ENCODE peak calls at places on chromosomes 13 and 19, in six cellular contexts. S is OCI-M1; C is EL; V is astrocyte of the hippocampus; N is stimulated activated CD4-positive, alpha-beta T cell treated with anti-CD3 and anti-CD28 coated beads, Interleukin-2, amount 100 ng/mL, for 24 hours; L is left cardiac atrium. R is an unnamed sample.
A peak's percentile ranks its signal among the peaks of the same experiment; 100 is the strongest.

GRCh38 chr19:16367269-16367683 is 42.6 kb downstream of the KLF2 start:
- DNase-seq in V (no peak), C (no peak), L (no peak), S (peak; percentile 12), N (peak; percentile 39), R (peak; percentile 47)

GRCh38 chr19:55676384-55676783 is 1.4 kb downstream of the EPN1 start:
- DNase-seq in C (peak; percentile 16), S (peak; percentile 35), V (no peak), N (no peak), L (peak; percentile 61), R (no peak)

GRCh38 chr13:28333204-28333900 is 161.6 kb downstream of the FLT1 start:
- DNase-seq in V (no peak), L (no peak), C (no peak), S (no peak), N (no peak), R (no peak)

GRCh38 chr13:77751513-77752456 is 54.3 kb downstream of the SLAIN1 start:
- DNase-seq in L (no peak), N (peak; percentile 24), V (peak; percentile 75), C (peak; percentile 18), S (peak; percentile 84), R (no peak)

GRCh38 chr19:48501961-48502719 is 9.5 kb downstream of the LMTK3 start:
- DNase-seq in S (peak; percentile 98), L (peak; percentile 69), V (no peak), N (peak; percentile 72), C (peak; percentile 54), R (no peak)

GRCh38 chr19:40805258-40805868 is 6.4 kb downstream of the EGLN2 start:
- DNase-seq in N (no peak), V (no peak), L (peak; percentile 53), S (no peak), C (no peak), R (no peak)

GRCh38 chr13:38628554-38628953 is 58.3 kb upstream of the FREM2 start:
- DNase-seq in V (peak; percentile 10), S (peak; percentile 32), C (no peak), N (no peak), L (no peak), R (no peak)

GRCh38 chr13:30696278-30697176 is 38.8 kb upstream of the ALOX5AP start:
- DNase-seq in V (peak; percentile 29), C (peak; percentile 52), N (peak; percentile 11), S (no peak), L (peak; percentile 45), R (peak; percentile 69)

GRCh38 chr19:16946951-16947940 is 58.4 kb downstream of the F2RL3 start:
- DNase-seq in V (no peak), S (no peak), C (no peak), L (no peak), N (no peak), R (no peak)

GRCh38 chr19:4342421-4343055 is 824 bp upstream of the MPND start:
- DNase-seq in C (peak; percentile 100), L (peak; percentile 97), N (peak; percentile 89), S (peak; percentile 98), V (peak; percentile 100), R (peak; percentile 96)

GRCh38 chr13:74243637-74244526 is 109.7 kb upstream of the KLF12 start:
- DNase-seq in N (no peak), C (peak; percentile 91), V (peak; percentile 35), L (no peak), S (no peak), R (no peak)

GRCh38 chr13:40552895-40553294 is 113.5 kb downstream of the FOXO1 start:
- DNase-seq in C (no peak), V (no peak), N (no peak), L (no peak), S (no peak), R (no peak)

GRCh38 chr13:55199132-55199531 is 1941.6 kb upstream of the PRR20A start:
- DNase-seq in L (no peak), C (no peak), S (peak; percentile 37), N (no peak), V (no peak), R (no peak)

GRCh38 chr19:51621178-51621577 is 9.0 kb downstream of the SIGLEC5 start:
- DNase-seq in L (no peak), V (no peak), N (no peak), S (peak; percentile 62), C (no peak), R (no peak)

GRCh38 chr13:75670496-75670895 is 34.4 kb downstream of the LMO7 start:
- DNase-seq in V (no peak), L (no peak), S (no peak), C (peak; percentile 67), N (no peak), R (no peak)

GRCh38 chr13:24668955-24669354 is 11.3 kb upstream of the ATP12A start:
- DNase-seq in V (no peak), S (no peak), C (no peak), L (no peak), N (no peak), R (no peak)

GRCh38 chr13:109783815-109784589 is 2.4 kb downstream of the IRS2 start:
- DNase-seq in S (no peak), N (no peak), C (no peak), V (no peak), L (no peak), R (no peak)

GRCh38 chr19:57637379-57637778 is 4.4 kb downstream of the ZNF211 start:
- DNase-seq in S (no peak), N (no peak), V (no peak), C (no peak), L (no peak), R (no peak)

GRCh38 chr19:52138614-52139290 is 986 bp downstream of the ZNF616 start:
- DNase-seq in C (peak; percentile 30), V (peak; percentile 60), L (peak; percentile 29), N (peak; percentile 47), S (peak; percentile 73), R (no peak)

GRCh38 chr13:105670179-105671015 is 865.1 kb downstream of the EFNB2 start:
- DNase-seq in V (no peak), L (no peak), S (no peak), N (no peak), C (no peak), R (no peak)

GRCh38 chr13:27959976-27960361 is 9.1 kb downstream of the CDX2 start:
- DNase-seq in L (no peak), C (no peak), N (no peak), V (no peak), S (no peak), R (no peak)

GRCh38 chr19:46984077-46985010 is 35.3 kb upstream of the NPAS1 start:
- DNase-seq in L (no peak), N (no peak), C (peak; percentile 78), V (no peak), S (no peak), R (no peak)

GRCh38 chr13:113374511-113375175 is 10.7 kb upstream of the GRTP1 start:
- DNase-seq in S (no peak), L (no peak), C (no peak), V (no peak), N (no peak), R (no peak)

GRCh38 chr13:54175470-54175869 is 1146.9 kb downstream of the OLFM4 start:
- DNase-seq in V (no peak), S (peak; percentile 48), N (no peak), C (no peak), L (no peak), R (no peak)

R was measured in Right ventricle myocardium superior.